ENCODE peak calls at places on chromosome 17, in nine cellular contexts. One of them, this sample, is unnamed. For H3K4me1, the result is how much of the 10 kb centered on the place peaks cover.

GRCh38 chr17:79789943-79790804 is 6.7 kb downstream of the CBX8 start:
- DNase-seq in effector memory CD4-positive, alpha-beta T cell: no peak
- DNase-seq in cardiac muscle cell: peak
- DNase-seq in DND-41: no peak
- DNase-seq in tibial nerve: no peak
- DNase-seq in PC-3: peak
- DNase-seq in neuronal stem cell: no peak
- DNase-seq in left lung: peak
- DNase-seq in uterus: no peak
- DNase-seq in this sample: peak

GRCh38 chr17:66200685-66201092 is 8.8 kb upstream of the CEP112 start:
- DNase-seq in effector memory CD4-positive, alpha-beta T cell: peak
- DNase-seq in cardiac muscle cell: peak
- DNase-seq in DND-41: peak
- DNase-seq in tibial nerve: peak
- DNase-seq in PC-3: peak
- DNase-seq in neuronal stem cell: peak
- DNase-seq in left lung: no peak
- DNase-seq in uterus: no peak
- DNase-seq in this sample: no peak

GRCh38 chr17:13597723-13598347 is 3.9 kb downstream of the HS3ST3A1 start:
- DNase-seq in effector memory CD4-positive, alpha-beta T cell: no peak
- DNase-seq in cardiac muscle cell: peak
- DNase-seq in DND-41: peak
- DNase-seq in tibial nerve: peak
- DNase-seq in PC-3: peak
- DNase-seq in neuronal stem cell: no peak
- DNase-seq in left lung: no peak
- DNase-seq in uterus: no peak
- DNase-seq in this sample: no peak

GRCh38 chr17:11241611-11242226 is 706 bp downstream of the SHISA6 start:
- DNase-seq in effector memory CD4-positive, alpha-beta T cell: no peak
- DNase-seq in cardiac muscle cell: no peak
- DNase-seq in DND-41: no peak
- DNase-seq in tibial nerve: no peak
- DNase-seq in PC-3: no peak
- DNase-seq in neuronal stem cell: no peak
- DNase-seq in left lung: peak
- DNase-seq in uterus: no peak
- DNase-seq in this sample: no peak

GRCh38 chr17:3978421-3979275 is 14.4 kb upstream of the ATP2A3 start:
- DNase-seq in effector memory CD4-positive, alpha-beta T cell: no peak
- DNase-seq in cardiac muscle cell: no peak
- DNase-seq in DND-41: no peak
- DNase-seq in tibial nerve: no peak
- DNase-seq in PC-3: peak
- DNase-seq in neuronal stem cell: no peak
- DNase-seq in left lung: no peak
- DNase-seq in uterus: no peak
- DNase-seq in this sample: no peak

GRCh38 chr17:56982312-56982711 is 4.4 kb downstream of the SCPEP1 start:
- DNase-seq in effector memory CD4-positive, alpha-beta T cell: no peak
- DNase-seq in cardiac muscle cell: no peak
- DNase-seq in DND-41: no peak
- DNase-seq in tibial nerve: no peak
- DNase-seq in PC-3: no peak
- DNase-seq in neuronal stem cell: no peak
- DNase-seq in left lung: no peak
- DNase-seq in uterus: no peak
- DNase-seq in this sample: no peak

GRCh38 chr17:15498107-15498506 is 30.7 kb upstream of the CDRT4 start:
- DNase-seq in effector memory CD4-positive, alpha-beta T cell: no peak
- DNase-seq in cardiac muscle cell: no peak
- DNase-seq in DND-41: peak
- DNase-seq in tibial nerve: no peak
- DNase-seq in PC-3: peak
- DNase-seq in neuronal stem cell: no peak
- DNase-seq in left lung: no peak
- DNase-seq in uterus: no peak
- DNase-seq in this sample: no peak

GRCh38 chr17:79777844-79778503 is at the start of gene CBX2:
- DNase-seq in effector memory CD4-positive, alpha-beta T cell: peak
- DNase-seq in cardiac muscle cell: peak
- DNase-seq in DND-41: peak
- DNase-seq in tibial nerve: no peak
- DNase-seq in PC-3: peak
- DNase-seq in neuronal stem cell: peak
- DNase-seq in left lung: peak
- DNase-seq in uterus: peak
- DNase-seq in this sample: peak

GRCh38 chr17:11035681-11036080 is 197.8 kb upstream of the PIRT start:
- DNase-seq in effector memory CD4-positive, alpha-beta T cell: no peak
- DNase-seq in cardiac muscle cell: no peak
- DNase-seq in DND-41: no peak
- DNase-seq in tibial nerve: no peak
- DNase-seq in PC-3: no peak
- DNase-seq in neuronal stem cell: no peak
- DNase-seq in left lung: no peak
- DNase-seq in uterus: no peak
- DNase-seq in this sample: no peak

GRCh38 chr17:71985111-71986039 is 135.4 kb upstream of the SOX9 start:
- DNase-seq in effector memory CD4-positive, alpha-beta T cell: no peak
- DNase-seq in cardiac muscle cell: no peak
- DNase-seq in DND-41: no peak
- DNase-seq in tibial nerve: no peak
- DNase-seq in PC-3: peak
- DNase-seq in neuronal stem cell: no peak
- DNase-seq in left lung: no peak
- DNase-seq in uterus: no peak
- DNase-seq in this sample: no peak

GRCh38 chr17:41907633-41908539 is 10.9 kb downstream of the ACLY start:
- DNase-seq in effector memory CD4-positive, alpha-beta T cell: no peak
- DNase-seq in cardiac muscle cell: no peak
- DNase-seq in DND-41: no peak
- DNase-seq in tibial nerve: no peak
- DNase-seq in PC-3: no peak
- DNase-seq in neuronal stem cell: no peak
- DNase-seq in left lung: no peak
- DNase-seq in uterus: no peak
- DNase-seq in this sample: no peak

GRCh38 chr17:34478244-34478643 is 101.1 kb upstream of the TMEM132E start:
- DNase-seq in effector memory CD4-positive, alpha-beta T cell: no peak
- DNase-seq in cardiac muscle cell: no peak
- DNase-seq in DND-41: no peak
- DNase-seq in tibial nerve: no peak
- DNase-seq in PC-3: no peak
- DNase-seq in neuronal stem cell: no peak
- DNase-seq in left lung: no peak
- DNase-seq in uterus: no peak
- DNase-seq in this sample: no peak

GRCh38 chr17:17354560-17355357 is 51.6 kb downstream of the NT5M start:
- DNase-seq in effector memory CD4-positive, alpha-beta T cell: peak
- DNase-seq in cardiac muscle cell: peak
- DNase-seq in DND-41: peak
- DNase-seq in tibial nerve: peak
- DNase-seq in PC-3: peak
- DNase-seq in neuronal stem cell: peak
- DNase-seq in left lung: peak
- DNase-seq in uterus: peak
- DNase-seq in this sample: peak

GRCh38 chr17:60468371-60468770 is 46.1 kb downstream of the CHCT1 start:
- DNase-seq in effector memory CD4-positive, alpha-beta T cell: no peak
- DNase-seq in cardiac muscle cell: no peak
- DNase-seq in DND-41: no peak
- DNase-seq in tibial nerve: no peak
- DNase-seq in PC-3: no peak
- DNase-seq in neuronal stem cell: no peak
- DNase-seq in left lung: no peak
- DNase-seq in uterus: no peak
- DNase-seq in this sample: no peak

GRCh38 chr17:10077561-10078299 is 120.7 kb downstream of the GAS7 start:
- DNase-seq in effector memory CD4-positive, alpha-beta T cell: no peak
- DNase-seq in cardiac muscle cell: no peak
- DNase-seq in DND-41: no peak
- DNase-seq in tibial nerve: no peak
- DNase-seq in PC-3: no peak
- DNase-seq in neuronal stem cell: no peak
- DNase-seq in left lung: no peak
- DNase-seq in uterus: peak
- DNase-seq in this sample: no peak

GRCh38 chr17:48907713-48908046 is 527 bp upstream of the UBE2Z start:
- DNase-seq in effector memory CD4-positive, alpha-beta T cell: no peak
- DNase-seq in cardiac muscle cell: no peak
- DNase-seq in DND-41: no peak
- DNase-seq in tibial nerve: no peak
- DNase-seq in PC-3: peak
- DNase-seq in neuronal stem cell: no peak
- DNase-seq in left lung: no peak
- DNase-seq in uterus: no peak
- DNase-seq in this sample: no peak

GRCh38 chr17:31488264-31488981 is 96.9 kb downstream of the RAB11FIP4 start:
- DNase-seq in effector memory CD4-positive, alpha-beta T cell: no peak
- DNase-seq in cardiac muscle cell: no peak
- DNase-seq in DND-41: no peak
- DNase-seq in tibial nerve: no peak
- DNase-seq in PC-3: peak
- DNase-seq in neuronal stem cell: no peak
- DNase-seq in left lung: peak
- DNase-seq in uterus: no peak
- DNase-seq in this sample: peak

GRCh38 chr17:74699236-74699635 is 13.5 kb downstream of the CD300LF start:
- DNase-seq in effector memory CD4-positive, alpha-beta T cell: no peak
- DNase-seq in cardiac muscle cell: no peak
- DNase-seq in DND-41: no peak
- DNase-seq in tibial nerve: no peak
- DNase-seq in PC-3: no peak
- DNase-seq in neuronal stem cell: no peak
- DNase-seq in left lung: no peak
- DNase-seq in uterus: no peak
- DNase-seq in this sample: no peak

GRCh38 chr17:12727076-12727750 is 61.5 kb downstream of the MYOCD start:
- DNase-seq in effector memory CD4-positive, alpha-beta T cell: no peak
- DNase-seq in cardiac muscle cell: no peak
- DNase-seq in DND-41: no peak
- DNase-seq in tibial nerve: no peak
- DNase-seq in PC-3: peak
- DNase-seq in neuronal stem cell: no peak
- DNase-seq in left lung: no peak
- DNase-seq in uterus: no peak
- DNase-seq in this sample: no peak

GRCh38 chr17:48546924-48547838 is 2.3 kb upstream of the HOXB2 start:
- DNase-seq in effector memory CD4-positive, alpha-beta T cell: no peak
- DNase-seq in cardiac muscle cell: no peak
- DNase-seq in DND-41: no peak
- DNase-seq in tibial nerve: no peak
- DNase-seq in PC-3: no peak
- DNase-seq in neuronal stem cell: no peak
- DNase-seq in left lung: no peak
- DNase-seq in uterus: peak
- DNase-seq in this sample: no peak

GRCh38 chr17:39306509-39307212 is 80.9 kb upstream of the STAC2 start:
- DNase-seq in effector memory CD4-positive, alpha-beta T cell: no peak
- DNase-seq in cardiac muscle cell: no peak
- DNase-seq in DND-41: no peak
- DNase-seq in tibial nerve: no peak
- DNase-seq in PC-3: no peak
- DNase-seq in neuronal stem cell: no peak
- DNase-seq in left lung: no peak
- DNase-seq in uterus: no peak
- DNase-seq in this sample: no peak

GRCh38 chr17:17419166-17419565 is 57.6 kb upstream of the MED9 start:
- DNase-seq in effector memory CD4-positive, alpha-beta T cell: no peak
- DNase-seq in cardiac muscle cell: no peak
- DNase-seq in DND-41: no peak
- DNase-seq in tibial nerve: no peak
- DNase-seq in PC-3: no peak
- DNase-seq in neuronal stem cell: no peak
- DNase-seq in left lung: no peak
- DNase-seq in uterus: no peak
- DNase-seq in this sample: peak

GRCh38 chr17:7334938-7335538 is 1.3 kb upstream of the ACAP1 start:
- DNase-seq in effector memory CD4-positive, alpha-beta T cell: no peak
- DNase-seq in cardiac muscle cell: no peak
- DNase-seq in DND-41: no peak
- DNase-seq in tibial nerve: no peak
- DNase-seq in PC-3: no peak
- DNase-seq in neuronal stem cell: no peak
- DNase-seq in left lung: peak
- DNase-seq in uterus: no peak
- DNase-seq in this sample: no peak
- H3K4me1 ChIP-seq in effector memory CD4-positive, alpha-beta T cell: half or more
- H3K4me1 ChIP-seq in cardiac muscle cell: under half
- H3K4me1 ChIP-seq in DND-41: under half
- H3K4me1 ChIP-seq in tibial nerve: under half
- H3K4me1 ChIP-seq in PC-3: under half
- H3K4me1 ChIP-seq in neuronal stem cell: under half
- H3K4me1 ChIP-seq in left lung: under half
- H3K4me1 ChIP-seq in uterus: under half
- H3K4me1 ChIP-seq in this sample: under half

DNA sequence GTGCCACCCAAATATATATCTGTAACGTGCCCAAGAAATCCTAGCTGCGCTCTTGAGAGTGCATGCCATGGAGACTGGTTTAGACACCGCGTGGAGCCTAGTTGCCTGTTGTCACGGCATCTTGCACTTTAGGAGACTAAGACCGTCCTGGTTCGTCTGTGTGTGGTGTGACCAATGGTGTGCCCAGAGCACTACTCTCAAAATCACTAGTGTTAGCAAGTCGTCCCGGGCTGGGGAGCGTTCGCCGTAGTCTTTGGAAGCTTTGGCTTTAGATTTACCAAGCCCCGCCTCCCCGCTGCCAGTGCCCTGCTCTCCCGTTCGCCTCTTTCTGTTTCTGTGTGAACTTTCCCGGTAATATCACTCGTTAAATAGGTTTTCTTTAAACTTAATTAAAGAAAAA is 27.0 kb downstream of the CLUH start:
- DNase-seq in effector memory CD4-positive, alpha-beta T cell: no peak
- DNase-seq in cardiac muscle cell: no peak
- DNase-seq in DND-41: no peak
- DNase-seq in tibial nerve: no peak
- DNase-seq in PC-3: no peak
- DNase-seq in neuronal stem cell: no peak
- DNase-seq in left lung: peak
- DNase-seq in uterus: no peak
- DNase-seq in this sample: peak
- H3K4me1 ChIP-seq in effector memory CD4-positive, alpha-beta T cell: under half
- H3K4me1 ChIP-seq in cardiac muscle cell: under half
- H3K4me1 ChIP-seq in DND-41: under half
- H3K4me1 ChIP-seq in tibial nerve: under half
- H3K4me1 ChIP-seq in PC-3: under half
- H3K4me1 ChIP-seq in neuronal stem cell: under half
- H3K4me1 ChIP-seq in left lung: under half
- H3K4me1 ChIP-seq in uterus: under half
- H3K4me1 ChIP-seq in this sample: under half

GRCh38 chr17:7610641-7611040 is 4.1 kb downstream of the FXR2 start:
- DNase-seq in effector memory CD4-positive, alpha-beta T cell: no peak
- DNase-seq in cardiac muscle cell: no peak
- DNase-seq in DND-41: no peak
- DNase-seq in tibial nerve: no peak
- DNase-seq in PC-3: no peak
- DNase-seq in neuronal stem cell: no peak
- DNase-seq in left lung: no peak
- DNase-seq in uterus: no peak
- DNase-seq in this sample: no peak
- H3K4me1 ChIP-seq in effector memory CD4-positive, alpha-beta T cell: under half
- H3K4me1 ChIP-seq in cardiac muscle cell: under half
- H3K4me1 ChIP-seq in DND-41: under half
- H3K4me1 ChIP-seq in tibial nerve: under half
- H3K4me1 ChIP-seq in PC-3: under half
- H3K4me1 ChIP-seq in neuronal stem cell: under half
- H3K4me1 ChIP-seq in left lung: under half
- H3K4me1 ChIP-seq in uterus: under half
- H3K4me1 ChIP-seq in this sample: under half

GRCh38 chr17:2405247-2405926 is 4.5 kb upstream of the MNT start:
- DNase-seq in effector memory CD4-positive, alpha-beta T cell: no peak
- DNase-seq in cardiac muscle cell: no peak
- DNase-seq in DND-41: no peak
- DNase-seq in tibial nerve: no peak
- DNase-seq in PC-3: peak
- DNase-seq in neuronal stem cell: no peak
- DNase-seq in left lung: no peak
- DNase-seq in uterus: no peak
- DNase-seq in this sample: no peak
- H3K4me1 ChIP-seq in effector memory CD4-positive, alpha-beta T cell: under half
- H3K4me1 ChIP-seq in cardiac muscle cell: under half
- H3K4me1 ChIP-seq in DND-41: under half
- H3K4me1 ChIP-seq in tibial nerve: half or more
- H3K4me1 ChIP-seq in PC-3: under half
- H3K4me1 ChIP-seq in neuronal stem cell: under half
- H3K4me1 ChIP-seq in left lung: under half
- H3K4me1 ChIP-seq in uterus: under half
- H3K4me1 ChIP-seq in this sample: under half